ENCODE peak calls at places on chromosomes 13 and 19, in eight cellular contexts. One of them, this sample, is unnamed. For H3K4me1, the result is how much of the 10 kb centered on the place peaks cover.

GRCh38 chr13:44573790-44574465 is 2.2 kb downstream of the TSC22D1 start:
- DNase-seq in lung: no peak
- DNase-seq in neuronal stem cell: no peak
- DNase-seq in cardiac muscle cell: peak
- DNase-seq in heart right ventricle: no peak
- DNase-seq in uterus: no peak
- DNase-seq in colonic mucosa: no peak
- DNase-seq in tibial nerve: no peak
- DNase-seq in this sample: no peak

GRCh38 chr13:27336005-27336673 is 65.5 kb downstream of the RASL11A start:
- DNase-seq in lung: no peak
- DNase-seq in heart right ventricle: no peak
- DNase-seq in uterus: no peak
- DNase-seq in colonic mucosa: no peak
- DNase-seq in neuronal stem cell: no peak
- DNase-seq in tibial nerve: no peak
- DNase-seq in cardiac muscle cell: peak
- DNase-seq in this sample: no peak

GRCh38 chr13:31011193-31011860 is 78.9 kb downstream of the TEX26 start:
- DNase-seq in colonic mucosa: no peak
- DNase-seq in lung: no peak
- DNase-seq in neuronal stem cell: no peak
- DNase-seq in tibial nerve: no peak
- DNase-seq in cardiac muscle cell: no peak
- DNase-seq in heart right ventricle: no peak
- DNase-seq in uterus: no peak
- DNase-seq in this sample: no peak

GRCh38 chr13:45500492-45501174 is 35.9 kb downstream of the COG3 start:
- DNase-seq in lung: no peak
- DNase-seq in neuronal stem cell: no peak
- DNase-seq in cardiac muscle cell: peak
- DNase-seq in tibial nerve: no peak
- DNase-seq in colonic mucosa: no peak
- DNase-seq in uterus: no peak
- DNase-seq in heart right ventricle: no peak
- DNase-seq in this sample: no peak

GRCh38 chr19:37817180-37817911 is 38.0 kb upstream of the ZNF573 start:
- DNase-seq in neuronal stem cell: peak
- DNase-seq in cardiac muscle cell: peak
- DNase-seq in heart right ventricle: peak
- DNase-seq in colonic mucosa: peak
- DNase-seq in lung: peak
- DNase-seq in uterus: peak
- DNase-seq in tibial nerve: peak
- DNase-seq in this sample: peak

GRCh38 chr19:45503909-45504308 is 3.4 kb upstream of the VASP start:
- DNase-seq in heart right ventricle: no peak
- DNase-seq in lung: no peak
- DNase-seq in cardiac muscle cell: no peak
- DNase-seq in tibial nerve: no peak
- DNase-seq in neuronal stem cell: no peak
- DNase-seq in colonic mucosa: no peak
- DNase-seq in uterus: no peak
- DNase-seq in this sample: no peak

GRCh38 chr13:107730835-107731234 is 484.5 kb downstream of the LIG4 start:
- DNase-seq in colonic mucosa: no peak
- DNase-seq in lung: no peak
- DNase-seq in cardiac muscle cell: peak
- DNase-seq in uterus: no peak
- DNase-seq in tibial nerve: no peak
- DNase-seq in heart right ventricle: no peak
- DNase-seq in neuronal stem cell: no peak
- DNase-seq in this sample: no peak

GRCh38 chr19:49555600-49556411 is 24.6 kb downstream of the NOSIP start:
- DNase-seq in tibial nerve: peak
- DNase-seq in lung: peak
- DNase-seq in neuronal stem cell: peak
- DNase-seq in uterus: peak
- DNase-seq in cardiac muscle cell: peak
- DNase-seq in heart right ventricle: peak
- DNase-seq in colonic mucosa: peak
- DNase-seq in this sample: peak

GRCh38 chr13:31930901-31931522 is 100.6 kb upstream of the FRY start:
- DNase-seq in tibial nerve: no peak
- DNase-seq in uterus: no peak
- DNase-seq in heart right ventricle: no peak
- DNase-seq in cardiac muscle cell: peak
- DNase-seq in colonic mucosa: no peak
- DNase-seq in neuronal stem cell: no peak
- DNase-seq in lung: no peak
- DNase-seq in this sample: no peak

GRCh38 chr13:110641055-110642015 is 26.0 kb downstream of the NAXD start:
- DNase-seq in neuronal stem cell: no peak
- DNase-seq in colonic mucosa: no peak
- DNase-seq in uterus: no peak
- DNase-seq in lung: no peak
- DNase-seq in tibial nerve: no peak
- DNase-seq in cardiac muscle cell: no peak
- DNase-seq in heart right ventricle: no peak
- DNase-seq in this sample: peak

GRCh38 chr13:52851153-52851962 is 2.9 kb upstream of the PCDH8 start:
- DNase-seq in tibial nerve: no peak
- DNase-seq in colonic mucosa: peak
- DNase-seq in uterus: no peak
- DNase-seq in cardiac muscle cell: peak
- DNase-seq in lung: peak
- DNase-seq in neuronal stem cell: peak
- DNase-seq in heart right ventricle: peak
- DNase-seq in this sample: peak

GRCh38 chr19:4504874-4505569 is 13.3 kb downstream of the PLIN4 start:
- DNase-seq in cardiac muscle cell: no peak
- DNase-seq in lung: no peak
- DNase-seq in colonic mucosa: no peak
- DNase-seq in uterus: no peak
- DNase-seq in neuronal stem cell: no peak
- DNase-seq in heart right ventricle: no peak
- DNase-seq in tibial nerve: no peak
- DNase-seq in this sample: no peak

GRCh38 chr19:18771328-18772242 is 19.5 kb downstream of the COMP start:
- DNase-seq in cardiac muscle cell: no peak
- DNase-seq in neuronal stem cell: no peak
- DNase-seq in uterus: no peak
- DNase-seq in colonic mucosa: no peak
- DNase-seq in tibial nerve: no peak
- DNase-seq in heart right ventricle: no peak
- DNase-seq in lung: no peak
- DNase-seq in this sample: no peak

GRCh38 chr19:51325161-51325979 is 13.9 kb downstream of the IGLON5 start:
- DNase-seq in cardiac muscle cell: no peak
- DNase-seq in uterus: no peak
- DNase-seq in lung: no peak
- DNase-seq in heart right ventricle: no peak
- DNase-seq in colonic mucosa: no peak
- DNase-seq in tibial nerve: no peak
- DNase-seq in neuronal stem cell: no peak
- DNase-seq in this sample: no peak

GRCh38 chr13:70964124-70964523 is 855.9 kb upstream of the KLHL1 start:
- DNase-seq in colonic mucosa: no peak
- DNase-seq in uterus: no peak
- DNase-seq in heart right ventricle: no peak
- DNase-seq in tibial nerve: no peak
- DNase-seq in cardiac muscle cell: no peak
- DNase-seq in lung: no peak
- DNase-seq in neuronal stem cell: no peak
- DNase-seq in this sample: no peak

GRCh38 chr19:42251572-42251990 is 3.3 kb downstream of the ERF start:
- DNase-seq in colonic mucosa: no peak
- DNase-seq in heart right ventricle: no peak
- DNase-seq in lung: no peak
- DNase-seq in uterus: peak
- DNase-seq in tibial nerve: no peak
- DNase-seq in neuronal stem cell: no peak
- DNase-seq in cardiac muscle cell: no peak
- DNase-seq in this sample: no peak

GRCh38 chr19:2166741-2167738 is 3.3 kb downstream of the DOT1L start:
- DNase-seq in tibial nerve: peak
- DNase-seq in neuronal stem cell: no peak
- DNase-seq in lung: peak
- DNase-seq in cardiac muscle cell: peak
- DNase-seq in uterus: peak
- DNase-seq in colonic mucosa: peak
- DNase-seq in heart right ventricle: peak
- DNase-seq in this sample: peak

GRCh38 chr13:47119568-47120080 is 222.8 kb upstream of the HTR2A start:
- DNase-seq in tibial nerve: no peak
- DNase-seq in cardiac muscle cell: no peak
- DNase-seq in uterus: no peak
- DNase-seq in heart right ventricle: no peak
- DNase-seq in neuronal stem cell: no peak
- DNase-seq in colonic mucosa: no peak
- DNase-seq in lung: no peak
- DNase-seq in this sample: no peak

GRCh38 chr13:51006067-51006800 is 96.6 kb downstream of the RNASEH2B start:
- DNase-seq in colonic mucosa: no peak
- DNase-seq in cardiac muscle cell: peak
- DNase-seq in lung: no peak
- DNase-seq in neuronal stem cell: no peak
- DNase-seq in uterus: peak
- DNase-seq in tibial nerve: no peak
- DNase-seq in heart right ventricle: no peak
- DNase-seq in this sample: no peak

DNA sequence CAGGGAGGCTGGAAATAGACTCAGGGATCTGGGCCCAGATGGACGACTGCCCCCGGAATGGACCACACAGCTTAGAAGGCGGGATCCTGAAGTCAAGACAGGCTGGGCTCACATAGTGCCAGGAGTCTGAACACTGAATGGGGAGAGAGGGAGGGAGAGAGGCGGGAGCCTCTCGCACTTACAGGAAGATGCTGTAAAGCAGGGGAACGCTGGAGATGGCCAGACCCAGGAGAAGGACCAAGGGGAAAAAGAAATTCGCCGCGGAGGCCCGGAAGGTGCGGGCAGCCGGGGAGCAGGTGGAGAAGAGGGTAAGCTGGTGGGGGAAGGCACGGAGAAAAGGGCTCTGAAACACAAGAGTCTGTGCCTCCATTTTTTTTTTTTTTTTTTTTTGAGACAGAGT is 1.4 kb upstream of the LENG1 start:
- DNase-seq in heart right ventricle: no peak
- DNase-seq in lung: no peak
- DNase-seq in colonic mucosa: peak
- DNase-seq in tibial nerve: no peak
- DNase-seq in cardiac muscle cell: no peak
- DNase-seq in uterus: no peak
- DNase-seq in neuronal stem cell: no peak
- DNase-seq in this sample: no peak
- H3K4me3 ChIP-seq in heart right ventricle: no peak
- H3K4me3 ChIP-seq in lung: no peak
- H3K4me3 ChIP-seq in colonic mucosa: peak
- H3K4me3 ChIP-seq in tibial nerve: no peak
- H3K4me3 ChIP-seq in cardiac muscle cell: peak
- H3K4me3 ChIP-seq in uterus: no peak
- H3K4me3 ChIP-seq in neuronal stem cell: peak
- H3K4me3 ChIP-seq in this sample: peak

GRCh38 chr13:99256283-99256682 is 1.9 kb downstream of the GPR18 start:
- DNase-seq in tibial nerve: no peak
- DNase-seq in heart right ventricle: no peak
- DNase-seq in neuronal stem cell: no peak
- DNase-seq in uterus: no peak
- DNase-seq in lung: no peak
- DNase-seq in colonic mucosa: no peak
- DNase-seq in cardiac muscle cell: no peak
- DNase-seq in this sample: no peak
- H3K4me1 ChIP-seq in tibial nerve: under half
- H3K4me1 ChIP-seq in heart right ventricle: under half
- H3K4me1 ChIP-seq in neuronal stem cell: under half
- H3K4me1 ChIP-seq in uterus: under half
- H3K4me1 ChIP-seq in lung: under half
- H3K4me1 ChIP-seq in colonic mucosa: under half
- H3K4me1 ChIP-seq in cardiac muscle cell: under half
- H3K4me1 ChIP-seq in this sample: under half

DNA sequence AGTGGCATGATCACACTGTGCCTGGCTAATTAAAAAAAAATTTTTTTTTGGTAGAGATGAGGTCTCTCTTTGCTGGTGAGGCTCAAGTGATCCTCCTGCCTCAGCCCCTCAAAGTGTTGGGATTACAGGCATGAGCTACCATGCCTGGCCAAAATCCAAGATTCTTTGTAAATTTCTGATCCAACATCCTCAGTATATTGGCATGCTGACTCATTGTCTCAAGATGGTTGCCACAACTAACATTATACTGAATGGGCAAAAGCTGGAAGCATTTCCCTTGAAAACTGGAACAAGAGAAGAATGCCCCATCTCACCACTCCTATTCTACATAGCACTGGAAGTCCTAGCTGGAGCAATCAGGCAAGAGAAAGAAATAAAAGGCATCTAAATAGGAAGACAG is 100.0 kb downstream of the KLF5 start:
- DNase-seq in lung: no peak
- DNase-seq in heart right ventricle: no peak
- DNase-seq in uterus: no peak
- DNase-seq in cardiac muscle cell: peak
- DNase-seq in neuronal stem cell: no peak
- DNase-seq in colonic mucosa: no peak
- DNase-seq in tibial nerve: no peak
- DNase-seq in this sample: no peak
- H3K27ac ChIP-seq in lung: no peak
- H3K27ac ChIP-seq in heart right ventricle: no peak
- H3K27ac ChIP-seq in uterus: no peak
- H3K27ac ChIP-seq in cardiac muscle cell: no peak
- H3K27ac ChIP-seq in neuronal stem cell: no peak
- H3K27ac ChIP-seq in colonic mucosa: no peak
- H3K27ac ChIP-seq in tibial nerve: no peak
- H3K27ac ChIP-seq in this sample: no peak

GRCh38 chr19:8529369-8530006 is 15.5 kb upstream of the ZNF414 start:
- DNase-seq in heart right ventricle: no peak
- DNase-seq in lung: no peak
- DNase-seq in neuronal stem cell: no peak
- DNase-seq in tibial nerve: no peak
- DNase-seq in cardiac muscle cell: no peak
- DNase-seq in uterus: no peak
- DNase-seq in colonic mucosa: no peak
- DNase-seq in this sample: no peak

GRCh38 chr19:8528500-8528899 is 14.5 kb upstream of the ZNF414 start:
- DNase-seq in heart right ventricle: no peak
- DNase-seq in colonic mucosa: no peak
- DNase-seq in tibial nerve: no peak
- DNase-seq in neuronal stem cell: no peak
- DNase-seq in uterus: no peak
- DNase-seq in cardiac muscle cell: peak
- DNase-seq in lung: no peak
- DNase-seq in this sample: no peak

GRCh38 chr19:8530061-8530679 is 16.2 kb upstream of the ZNF414 start:
- DNase-seq in neuronal stem cell: no peak
- DNase-seq in lung: no peak
- DNase-seq in colonic mucosa: no peak
- DNase-seq in tibial nerve: no peak
- DNase-seq in cardiac muscle cell: no peak
- DNase-seq in uterus: no peak
- DNase-seq in heart right ventricle: no peak
- DNase-seq in this sample: no peak

GRCh38 chr19:8526345-8527062 is 12.5 kb upstream of the ZNF414 start:
- DNase-seq in lung: peak
- DNase-seq in tibial nerve: peak
- DNase-seq in cardiac muscle cell: peak
- DNase-seq in heart right ventricle: peak
- DNase-seq in neuronal stem cell: peak
- DNase-seq in colonic mucosa: peak
- DNase-seq in uterus: peak
- DNase-seq in this sample: peak

GRCh38 chr19:8525401-8525684 is 11.4 kb upstream of the ZNF414 start:
- DNase-seq in lung: no peak
- DNase-seq in heart right ventricle: no peak
- DNase-seq in uterus: no peak
- DNase-seq in colonic mucosa: no peak
- DNase-seq in cardiac muscle cell: no peak
- DNase-seq in tibial nerve: no peak
- DNase-seq in neuronal stem cell: peak
- DNase-seq in this sample: no peak
- H3K4me3 ChIP-seq in lung: no peak
- H3K4me3 ChIP-seq in heart right ventricle: peak
- H3K4me3 ChIP-seq in uterus: peak
- H3K4me3 ChIP-seq in colonic mucosa: peak
- H3K4me3 ChIP-seq in cardiac muscle cell: no peak
- H3K4me3 ChIP-seq in tibial nerve: peak
- H3K4me3 ChIP-seq in neuronal stem cell: peak
- H3K4me3 ChIP-seq in this sample: peak